ENCODE peak calls at places on chromosomes 4 and X, in eight cellular contexts. I is HCT116, Z is OCI-LY7, J is PC-3, Q is neural progenitor cell, X is GM23338, M is hepatocyte, C is SK-N-SH. A is an unnamed sample. For H3K4me1, the result is how much of the 10 kb centered on the place peaks cover.

GRCh38 chr4:182238355-182238931 is 4.8 kb upstream of the TENM3 start:
- DNase-seq in X (peak), Z (no peak), M (peak), C (no peak), J (no peak), I (no peak), Q (peak), A (no peak)

GRCh38 chr4:54898163-54898562 is 227.2 kb downstream of the KDR start:
- DNase-seq in M (no peak), C (no peak), J (no peak), Z (no peak), X (no peak), Q (no peak), I (no peak), A (no peak)

GRCh38 chr4:150769845-150770244 is 187.9 kb downstream of the MAB21L2 start:
- DNase-seq in C (no peak), M (no peak), I (peak), X (no peak), Q (no peak), J (peak), Z (no peak), A (no peak)

GRCh38 chrX:13092455-13092941 is 48.1 kb upstream of the FAM9C start:
- DNase-seq in X (no peak), I (no peak), J (no peak), C (no peak), Q (no peak), Z (no peak), M (no peak), A (no peak)

GRCh38 chrX:149280011-149280410 is 225.1 kb downstream of the IDS start:
- DNase-seq in J (no peak), X (no peak), I (no peak), M (no peak), Q (no peak), C (no peak), Z (no peak), A (no peak)

GRCh38 chrX:155997436-155997835 is at the start of gene IL9R:
- DNase-seq in J (no peak), C (no peak), X (no peak), I (no peak), M (no peak), Q (no peak), Z (no peak), A (peak)

GRCh38 chr4:173074501-173074946 is 94.1 kb upstream of the GALNT7 start:
- DNase-seq in Q (peak), Z (no peak), X (peak), M (peak), J (peak), C (no peak), I (peak), A (no peak)

GRCh38 chr4:16413794-16414555 is 187.7 kb upstream of the TAPT1 start:
- DNase-seq in Q (no peak), Z (no peak), J (no peak), X (no peak), M (no peak), I (no peak), C (no peak), A (no peak)

GRCh38 chr4:1193206-1194027 is 21.0 kb upstream of the SPON2 start:
- DNase-seq in I (no peak), X (no peak), J (no peak), Z (no peak), Q (no peak), C (peak), M (peak), A (no peak)

GRCh38 chrX:64205735-64206491 is 405 bp upstream of the AMER1 start:
- DNase-seq in M (peak), X (peak), J (peak), Z (peak), I (peak), C (peak), Q (peak), A (peak)
- TF ChIP-seq CTCF in M (peak), X (no peak), J (peak), Z (peak), I (peak), C (peak), Q (peak), A (peak)

GRCh38 chr4:39452153-39452859 is 6.4 kb downstream of the RPL9 start:
- DNase-seq in J (no peak), C (no peak), Q (no peak), Z (no peak), M (no peak), X (no peak), I (no peak), A (no peak)
- H3K4me1 ChIP-seq in J (under half), C (under half), Q (under half), Z (under half), M (under half), X (under half), I (under half), A (under half)

DNA sequence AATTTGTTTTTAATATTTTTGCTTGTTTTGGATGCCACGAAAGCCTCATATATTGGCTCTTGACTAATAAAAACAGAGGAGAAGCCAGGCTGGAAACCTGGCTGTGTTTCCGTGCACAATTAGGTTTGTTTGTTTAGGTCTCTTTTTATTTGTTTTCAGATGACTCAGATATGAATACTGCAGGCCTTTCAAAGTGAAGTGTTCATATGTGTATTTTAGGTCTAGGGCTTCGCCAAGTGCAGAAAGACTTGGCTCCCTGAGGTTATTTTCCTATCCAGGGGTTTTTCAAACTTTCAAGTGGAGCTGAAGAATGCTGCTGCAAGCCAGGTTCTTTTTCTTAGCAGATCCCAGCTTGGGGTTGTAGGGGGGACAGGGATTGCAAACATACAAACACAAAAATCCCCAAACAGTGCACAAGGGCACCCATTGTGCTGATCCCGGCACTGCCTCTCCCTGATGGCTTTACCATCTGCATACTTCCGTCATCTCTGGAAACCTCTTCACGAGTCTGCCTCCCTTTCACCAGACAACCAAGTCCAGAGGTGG is 108.4 kb downstream of the SMIM20 start:
- DNase-seq in Q (no peak), C (no peak), J (peak), I (no peak), Z (no peak), M (peak), X (no peak), A (no peak)
- TF ChIP-seq EZH2phosphoT487 in Q (no peak), C (no peak), J (no peak), I (no peak), Z (no peak), M (no peak), X (no peak), A (no peak)

DNA sequence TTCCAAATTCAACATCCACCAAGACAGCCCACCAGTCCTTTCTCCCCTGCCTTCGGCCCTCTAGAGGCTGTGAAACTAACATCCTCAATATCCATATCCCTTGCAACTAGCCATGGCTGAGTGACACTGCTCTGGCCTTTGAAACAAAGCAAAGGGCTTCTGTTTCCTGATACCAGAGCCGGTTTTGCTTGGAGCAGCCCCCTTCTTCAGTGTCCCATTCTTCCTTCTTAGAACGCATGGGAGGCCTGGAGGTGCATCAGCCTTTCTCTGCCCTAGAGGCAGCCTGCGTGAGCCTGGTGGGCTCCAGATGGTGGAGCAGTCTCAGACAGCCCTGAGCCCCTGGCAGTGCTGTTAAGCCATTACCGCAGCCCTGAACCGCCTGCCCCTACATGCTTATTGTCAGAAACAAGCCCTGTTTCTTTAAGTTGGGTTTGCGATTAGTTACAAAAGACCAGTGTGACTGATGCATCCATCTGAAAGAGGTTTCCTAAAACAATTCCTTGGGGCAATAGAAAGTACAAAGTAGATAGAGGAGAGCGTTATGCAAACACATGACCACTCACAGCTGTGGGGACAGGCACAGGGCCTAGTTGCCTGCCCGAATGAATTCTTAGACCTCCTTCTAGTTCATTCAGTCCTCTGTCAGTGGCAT is 74.1 kb downstream of the EVC start:
- DNase-seq in I (no peak), M (no peak), C (no peak), J (no peak), Q (peak), X (peak), Z (no peak), A (no peak)
- TF ChIP-seq CTCF in I (no peak), M (no peak), C (no peak), J (no peak), Q (no peak), X (peak), Z (no peak), A (no peak)

A was measured in MM.1S.